ENCODE peak calls at places on chromosomes 7 and 10, in ten cellular contexts. B, W, Y, H, D, J, G, P, F and X are unnamed samples.

GRCh38 chr10:129678186-129678585 is 211.1 kb downstream of the MGMT start:
- DNase-seq in J (no peak), P (no peak), D (no peak), B (peak; percentile 72), F (no peak), W (no peak), G (no peak), H (no peak), Y (no peak), X (no peak)

GRCh38 chr7:1787241-1787640 is 117.2 kb downstream of the ELFN1 start:
- DNase-seq in P (no peak), B (peak; percentile 39), F (no peak), G (no peak), Y (no peak), J (no peak), H (no peak), W (no peak), D (no peak), X (no peak)

GRCh38 chr7:155281411-155281969 is 16.2 kb upstream of the INSIG1 start:
- DNase-seq in D (no peak), P (no peak), J (no peak), H (no peak), B (no peak), F (no peak), W (no peak), Y (no peak), G (no peak), X (no peak)

GRCh38 chr10:391304-391703 is 256.0 kb downstream of the ZMYND11 start:
- DNase-seq in H (peak; percentile 18), W (no peak), P (no peak), D (no peak), F (no peak), Y (no peak), G (no peak), J (no peak), B (no peak), X (no peak)

GRCh38 chr7:81045491-81045890 is 126.6 kb upstream of the SEMA3C start:
- DNase-seq in F (no peak), P (no peak), G (no peak), W (no peak), J (no peak), B (no peak), Y (no peak), D (no peak), H (no peak), X (no peak)

GRCh38 chr10:71745659-71746250 is 26.2 kb upstream of the C10orf105 start:
- DNase-seq in F (no peak), P (no peak), G (no peak), W (no peak), Y (no peak), D (no peak), B (no peak), H (no peak), J (no peak), X (no peak)

GRCh38 chr7:99762680-99763327 is 21.2 kb downstream of the CYP3A4 start:
- DNase-seq in F (peak; percentile 37), P (no peak), H (no peak), B (no peak), G (no peak), W (no peak), J (no peak), D (peak; percentile 74), Y (peak; percentile 18), X (no peak)

GRCh38 chr10:3886191-3886590 is 101.2 kb upstream of the KLF6 start:
- DNase-seq in B (no peak), F (peak; percentile 69), Y (no peak), W (no peak), G (peak; percentile 70), D (peak; percentile 77), J (no peak), P (no peak), H (no peak), X (no peak)

GRCh38 chr7:80781561-80781979 is 137.3 kb downstream of the SEMA3C start:
- DNase-seq in H (no peak), J (no peak), W (no peak), G (no peak), D (peak; percentile 96), Y (peak; percentile 85), B (no peak), P (no peak), F (peak; percentile 42), X (no peak)

GRCh38 chr10:5461914-5462840 is 37.2 kb downstream of the CALML5 start:
- DNase-seq in W (no peak), P (no peak), G (no peak), H (no peak), Y (no peak), J (no peak), D (no peak), B (peak; percentile 81), F (no peak), X (no peak)

GRCh38 chr10:5606864-5607263 is 59.5 kb downstream of the ASB13 start:
- DNase-seq in B (no peak), W (no peak), D (no peak), F (no peak), H (no peak), G (no peak), Y (no peak), P (no peak), J (no peak), X (no peak)

GRCh38 chr10:96863922-96864543 is 31.9 kb downstream of the LCOR start:
- DNase-seq in G (no peak), W (no peak), P (no peak), H (no peak), D (peak; percentile 28), F (no peak), B (no peak), Y (no peak), J (no peak), X (no peak)

GRCh38 chr7:94654764-94655561 is 970 bp downstream of the SGCE start:
- DNase-seq in H (no peak), Y (no peak), D (peak; percentile 78), P (no peak), B (no peak), G (peak; percentile 34), W (no peak), J (no peak), F (peak; percentile 32), X (no peak)

GRCh38 chr10:106935978-106936451 is 228.5 kb downstream of the SORCS1 start:
- DNase-seq in J (no peak), W (no peak), D (no peak), Y (no peak), B (no peak), F (no peak), G (no peak), P (no peak), H (no peak), X (no peak)

GRCh38 chr7:130683026-130683425 is 3.3 kb downstream of the TSGA13 start:
- DNase-seq in J (no peak), B (no peak), P (no peak), G (no peak), Y (peak; percentile 8), F (no peak), D (no peak), W (no peak), H (no peak), X (no peak)

GRCh38 chr7:16235152-16235526 is 186.2 kb downstream of the CRPPA start:
- DNase-seq in G (no peak), W (no peak), F (no peak), B (no peak), D (no peak), P (no peak), J (no peak), Y (no peak), H (no peak), X (no peak)

GRCh38 chr7:152140067-152140466 is 114.6 kb downstream of the GALNT11 start:
- DNase-seq in B (no peak), F (no peak), H (no peak), P (no peak), Y (no peak), D (no peak), J (no peak), G (no peak), W (no peak), X (no peak)

GRCh38 chr10:43137971-43138756 is at the start of gene CSGALNACT2:
- DNase-seq in H (peak; percentile 85), B (peak; percentile 95), J (peak; percentile 97), F (peak; percentile 86), D (peak; percentile 89), W (peak; percentile 79), Y (peak; percentile 52), G (peak; percentile 83), P (peak; percentile 85), X (peak; percentile 84)
- TF ChIP-seq CTCF in H (peak; percentile 5), B (no peak), J (no peak), F (no peak), D (no peak), W (no peak), Y (no peak), G (no peak), P (no peak), X (no peak)

GRCh38 chr7:121558288-121558687 is 162.2 kb upstream of the FAM3C start:
- DNase-seq in D (no peak), G (no peak), H (no peak), B (no peak), J (no peak), F (no peak), Y (no peak), W (no peak), P (no peak), X (no peak)
- TF ChIP-seq CTCF in D (no peak), G (no peak), H (no peak), B (no peak), J (no peak), F (no peak), Y (no peak), W (no peak), P (no peak), X (no peak)

GRCh38 chr10:74035324-74035723 is 37.4 kb downstream of the VCL start:
- DNase-seq in D (no peak), F (no peak), P (no peak), W (no peak), B (no peak), J (no peak), G (no peak), Y (no peak), H (no peak), X (no peak)
- TF ChIP-seq CTCF in D (peak; percentile 37), F (no peak), P (no peak), W (peak; percentile 23), B (peak; percentile 10), J (no peak), G (no peak), Y (no peak), H (no peak), X (peak; percentile 16)

GRCh38 chr7:133300097-133300496 is 47.2 kb downstream of the EXOC4 start:
- DNase-seq in B (no peak), Y (no peak), G (no peak), J (no peak), W (no peak), P (no peak), H (no peak), D (no peak), F (no peak), X (no peak)

GRCh38 chr7:133303372-133303771 is 50.5 kb downstream of the EXOC4 start:
- DNase-seq in Y (no peak), W (no peak), D (no peak), J (no peak), P (no peak), H (no peak), B (no peak), G (no peak), F (no peak), X (no peak)

GRCh38 chr7:133301444-133301843 is 48.6 kb downstream of the EXOC4 start:
- DNase-seq in Y (no peak), H (no peak), D (no peak), W (no peak), B (no peak), F (no peak), G (no peak), J (no peak), P (no peak), X (no peak)

GRCh38 chr7:133299620-133300019 is 46.7 kb downstream of the EXOC4 start:
- DNase-seq in Y (no peak), W (no peak), H (no peak), P (no peak), J (no peak), D (no peak), G (no peak), B (no peak), F (no peak), X (no peak)

GRCh38 chr7:133300811-133301210 is 47.9 kb downstream of the EXOC4 start:
- DNase-seq in D (no peak), H (no peak), F (no peak), W (no peak), B (no peak), J (no peak), Y (no peak), P (no peak), G (no peak), X (no peak)
- TF ChIP-seq CTCF in D (no peak), H (no peak), F (no peak), W (no peak), B (no peak), J (no peak), Y (no peak), P (no peak), G (no peak), X (no peak)